ENCODE peak calls at places on chromosomes 7 and 10, in six cellular contexts. R is keratinocyte, B is H9, Q is body of pancreas, N is adrenal gland, J is esophagus squamous epithelium. W is an unnamed sample.

GRCh38 chr7:159097661-159098423 is 46.8 kb downstream of the VIPR2 start:
- DNase-seq in B (peak), Q (no peak), R (no peak), N (no peak), J (no peak), W (no peak)

GRCh38 chr10:133242611-133243356 is 5.1 kb downstream of the VENTX start:
- DNase-seq in N (no peak), J (no peak), R (no peak), B (no peak), Q (no peak), W (no peak)

GRCh38 chr7:129308047-129308446 is 83.2 kb downstream of the AHCYL2 start:
- DNase-seq in N (peak), J (no peak), Q (no peak), B (no peak), R (peak), W (peak)

GRCh38 chr10:50250058-50250854 is 1.1 kb downstream of the ASAH2 start:
- DNase-seq in J (no peak), Q (no peak), B (no peak), N (no peak), R (no peak), W (no peak)

GRCh38 chr10:26773633-26774032 is 76.1 kb downstream of the PDSS1 start:
- DNase-seq in R (no peak), J (no peak), Q (no peak), B (no peak), N (no peak), W (no peak)

GRCh38 chr10:24214762-24215161 is 5.8 kb downstream of the KIAA1217 start:
- DNase-seq in R (no peak), J (no peak), B (no peak), N (peak), Q (peak), W (no peak)

GRCh38 chr7:81846398-81846797 is 76.6 kb upstream of the HGF start:
- DNase-seq in R (no peak), N (peak), J (no peak), B (no peak), Q (no peak), W (peak)

GRCh38 chr7:138478499-138478908 is 18.4 kb downstream of the TRIM24 start:
- DNase-seq in N (no peak), R (no peak), B (no peak), Q (no peak), J (no peak), W (no peak)

GRCh38 chr10:49426490-49427360 is 30.8 kb upstream of the DRGX start:
- DNase-seq in R (no peak), J (no peak), Q (no peak), N (no peak), B (no peak), W (no peak)

GRCh38 chr10:34690403-34691049 is 124.6 kb downstream of the PARD3 start:
- DNase-seq in R (no peak), B (no peak), J (no peak), Q (no peak), N (no peak), W (no peak)

GRCh38 chr10:87935290-87936141 is 72.1 kb downstream of the PTEN start:
- DNase-seq in J (no peak), B (no peak), Q (no peak), R (no peak), N (peak), W (no peak)

DNA sequence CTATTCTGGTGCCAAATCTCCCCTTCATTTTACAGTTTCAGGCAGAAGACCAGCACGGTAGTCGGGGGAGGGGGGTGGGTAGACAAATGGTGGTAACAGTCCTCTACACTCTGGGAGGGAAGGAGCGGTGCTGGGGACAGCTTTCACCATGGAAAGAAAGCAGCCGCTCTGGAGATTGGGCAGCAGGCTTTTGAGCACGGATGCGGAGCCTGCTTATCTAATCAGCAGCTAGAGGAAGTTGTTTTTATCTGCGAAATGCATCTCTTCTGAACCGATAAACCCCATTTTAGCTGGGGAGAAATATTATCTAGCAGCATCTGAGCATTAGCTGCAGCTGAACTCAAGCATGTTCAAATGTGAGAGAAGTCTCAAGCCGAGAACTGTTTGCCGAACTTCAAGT is 28.8 kb downstream of the IKZF1 start:
- DNase-seq in J (no peak), B (no peak), R (no peak), Q (no peak), N (no peak), W (no peak)
- H3K27ac ChIP-seq in J (peak), B (no peak), R (no peak), Q (no peak), N (no peak), W (no peak)

DNA sequence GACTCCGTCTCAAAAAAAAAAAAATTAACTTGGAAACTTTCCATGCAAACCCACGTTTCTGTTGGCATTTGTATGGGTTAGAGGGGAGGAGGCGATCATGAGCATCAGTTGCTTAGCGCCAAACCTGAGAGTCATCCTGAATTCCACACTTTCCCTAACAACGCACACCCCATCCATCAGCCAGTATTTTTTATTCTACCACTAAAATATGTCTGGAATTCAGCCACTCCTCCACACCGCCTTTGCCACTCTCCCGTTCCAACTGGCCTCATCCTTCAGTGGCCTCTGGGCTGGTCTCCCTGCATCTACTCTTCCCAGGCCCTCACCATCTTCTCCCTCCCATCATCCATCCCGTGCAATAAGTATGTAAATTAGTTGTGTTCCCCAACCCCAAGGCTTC is 4.7 kb upstream of the LMBR1 start:
- DNase-seq in J (no peak), Q (no peak), N (no peak), B (no peak), R (no peak), W (no peak)
- H3K27ac ChIP-seq in J (no peak), Q (no peak), N (no peak), B (no peak), R (no peak), W (no peak)

DNA sequence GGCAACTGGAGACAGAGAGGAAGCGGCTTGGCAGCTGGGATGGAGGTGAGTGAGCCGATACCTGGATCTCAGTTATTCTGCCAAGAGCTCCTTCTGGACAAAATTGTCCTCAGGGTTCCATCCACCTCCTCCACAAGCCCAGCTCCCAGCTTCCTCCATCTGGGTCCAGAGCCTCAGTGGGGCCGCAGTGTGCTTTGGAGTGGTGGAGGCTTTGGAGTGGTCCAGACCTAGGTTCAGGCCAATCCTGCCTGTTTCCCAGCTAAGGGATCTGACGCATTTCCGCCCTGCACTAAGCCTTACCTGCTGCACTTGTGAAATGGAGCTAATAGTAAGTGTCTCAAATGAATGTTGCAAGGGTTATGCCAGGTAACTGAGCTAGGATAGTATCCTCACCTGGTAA is 355.7 kb upstream of the SHH start:
- DNase-seq in B (no peak), R (no peak), J (no peak), Q (no peak), N (no peak), W (no peak)
- H3K27ac ChIP-seq in B (no peak), R (no peak), J (no peak), Q (no peak), N (no peak), W (no peak)

GRCh38 chr10:95798307-95798850 is 42.4 kb downstream of the ENTPD1 start:
- DNase-seq in J (no peak), Q (no peak), R (no peak), B (no peak), N (no peak), W (no peak)
- H3K27ac ChIP-seq in J (peak), Q (no peak), R (no peak), B (no peak), N (no peak), W (no peak)

GRCh38 chr7:47755248-47755647 is 173.3 kb upstream of the TNS3 start:
- DNase-seq in B (no peak), J (no peak), R (no peak), Q (no peak), N (no peak), W (no peak)

GRCh38 chr7:47757946-47758371 is 176.0 kb upstream of the TNS3 start:
- DNase-seq in N (peak), Q (peak), B (no peak), J (no peak), R (peak), W (no peak)

GRCh38 chr7:47759056-47759706 is 177.3 kb upstream of the TNS3 start:
- DNase-seq in Q (no peak), N (no peak), B (no peak), R (no peak), J (no peak), W (no peak)

GRCh38 chr7:47762207-47762606 is 180.3 kb upstream of the TNS3 start:
- DNase-seq in B (no peak), N (no peak), Q (no peak), R (no peak), J (no peak), W (no peak)

GRCh38 chr7:47758546-47758945 is 176.6 kb upstream of the TNS3 start:
- DNase-seq in J (no peak), B (no peak), N (peak), R (no peak), Q (no peak), W (no peak)
- H3K27ac ChIP-seq in J (no peak), B (no peak), N (peak), R (no peak), Q (no peak), W (peak)

GRCh38 chr7:20430664-20431063 is 100.0 kb downstream of the ITGB8 start:
- DNase-seq in N (no peak), Q (no peak), R (no peak), J (no peak), B (no peak), W (no peak)
- H3K27ac ChIP-seq in N (no peak), Q (no peak), R (no peak), J (no peak), B (no peak), W (no peak)